ENCODE peak calls at places on chromosomes 1 and 21, in seven cellular contexts. P is brain microvascular endothelial cell, I is astrocyte of the spinal cord, H is BJ, Q is Calu3, S is bronchial epithelial cell, R is ovary. W is an unnamed sample.

GRCh38 chr1:16420719-16421118 is 16.5 kb downstream of the SPATA21 start:
- DNase-seq in P (no peak), R (no peak), S (no peak), H (no peak), I (no peak), Q (no peak), W (no peak)

GRCh38 chr1:83704350-83704749 is 294.6 kb downstream of the TTLL7 start:
- DNase-seq in S (no peak), P (no peak), H (no peak), I (no peak), R (no peak), Q (no peak), W (no peak)

GRCh38 chr21:41953249-41953830 is 478 bp downstream of the C2CD2 start:
- DNase-seq in H (no peak), Q (peak), R (peak), P (no peak), S (no peak), I (no peak), W (peak)

GRCh38 chr1:203557390-203557789 is 63.4 kb downstream of the OPTC start:
- DNase-seq in I (no peak), H (peak), R (peak), P (peak), Q (no peak), S (peak), W (no peak)

GRCh38 chr1:65489481-65489880 is 69.0 kb downstream of the LEPR start:
- DNase-seq in I (no peak), P (no peak), R (no peak), Q (no peak), S (no peak), H (no peak), W (no peak)

GRCh38 chr1:201826830-201827229 is 2.1 kb upstream of the IPO9 start:
- DNase-seq in Q (no peak), P (peak), I (peak), S (peak), H (no peak), R (no peak), W (peak)

GRCh38 chr1:84246228-84246627 is 55.3 kb upstream of the SAMD13 start:
- DNase-seq in P (no peak), Q (no peak), H (no peak), S (no peak), R (no peak), I (no peak), W (no peak)

GRCh38 chr1:18972531-18972930 is 16.1 kb upstream of the IFFO2 start:
- DNase-seq in P (no peak), Q (peak), S (no peak), R (no peak), I (peak), H (no peak), W (no peak)

GRCh38 chr21:22791986-22792560 is 1793.9 kb downstream of the NCAM2 start:
- DNase-seq in R (no peak), P (peak), I (peak), H (no peak), S (peak), Q (peak), W (peak)

GRCh38 chr1:235341334-235341733 is 13.0 kb downstream of the GGPS1 start:
- DNase-seq in Q (no peak), H (no peak), R (no peak), S (no peak), P (no peak), I (no peak), W (no peak)

GRCh38 chr1:197908695-197909336 is 6.4 kb downstream of the C1orf53 start:
- DNase-seq in R (no peak), Q (no peak), S (no peak), H (no peak), I (no peak), P (no peak), W (peak)

GRCh38 chr1:76866566-76866965 is 714 bp upstream of the ST6GALNAC5 start:
- DNase-seq in R (no peak), I (no peak), H (no peak), P (no peak), S (no peak), Q (no peak), W (no peak)

GRCh38 chr1:227799756-227800155 is 15.7 kb upstream of the PRSS38 start:
- DNase-seq in R (no peak), P (no peak), Q (no peak), I (no peak), S (no peak), H (no peak), W (no peak)

GRCh38 chr21:42522771-42523170 is 9.1 kb downstream of the SLC37A1 start:
- DNase-seq in Q (no peak), S (no peak), H (no peak), R (no peak), P (no peak), I (no peak), W (no peak)

GRCh38 chr1:1063945-1064831 is 9.9 kb downstream of the RNF223 start:
- DNase-seq in R (no peak), S (peak), H (no peak), Q (peak), I (peak), P (peak), W (peak)

GRCh38 chr21:40143822-40144525 is 276.7 kb downstream of the PCP4 start:
- DNase-seq in R (no peak), H (no peak), Q (peak), I (peak), P (peak), S (peak), W (peak)

GRCh38 chr1:234606731-234607090 is 3.3 kb downstream of the IRF2BP2 start:
- DNase-seq in H (no peak), S (no peak), Q (no peak), P (no peak), I (no peak), R (no peak), W (no peak)

GRCh38 chr1:66607458-66607857 is 73.5 kb downstream of the SGIP1 start:
- DNase-seq in Q (no peak), H (no peak), R (no peak), I (no peak), S (no peak), P (no peak), W (no peak)

GRCh38 chr1:47696911-47697441 is 259.1 kb downstream of the FOXD2 start:
- DNase-seq in Q (peak), P (no peak), I (no peak), S (no peak), H (no peak), R (no peak), W (no peak)

GRCh38 chr1:87151500-87152421 is 176.9 kb upstream of the LMO4 start:
- DNase-seq in P (peak), I (peak), H (no peak), Q (peak), S (peak), R (peak), W (peak)

GRCh38 chr1:246166841-246167240 is 340.2 kb downstream of the SMYD3 start:
- DNase-seq in R (no peak), Q (no peak), I (no peak), S (peak), P (no peak), H (no peak), W (no peak)

GRCh38 chr1:154403300-154403943 is 1.7 kb upstream of the IL6R start:
- DNase-seq in P (no peak), Q (no peak), R (no peak), I (no peak), H (no peak), S (no peak), W (no peak)

GRCh38 chr1:205915354-205915990 is 27.8 kb downstream of the SLC26A9 start:
- DNase-seq in H (no peak), Q (no peak), R (no peak), S (no peak), P (no peak), I (no peak), W (no peak)

GRCh38 chr1:199684686-199685273 is 342.7 kb upstream of the NR5A2 start:
- DNase-seq in S (peak), Q (peak), H (peak), P (peak), I (peak), R (no peak), W (peak)

GRCh38 chr1:221834698-221835538 is 93.0 kb upstream of the DUSP10 start:
- DNase-seq in S (peak), H (no peak), P (no peak), R (no peak), Q (no peak), I (no peak), W (no peak)

GRCh38 chr1:204299828-204300365 is 59.8 kb downstream of the PLEKHA6 start:
- DNase-seq in H (no peak), P (no peak), S (no peak), Q (no peak), R (no peak), I (no peak), W (no peak)

GRCh38 chr1:12088607-12089006 is 25.5 kb downstream of the TNFRSF8 start:
- DNase-seq in I (no peak), Q (no peak), R (no peak), P (no peak), H (no peak), S (no peak), W (no peak)

GRCh38 chr1:109368464-109368863 is 29.3 kb downstream of the SORT1 start:
- DNase-seq in H (no peak), R (no peak), Q (no peak), I (no peak), S (no peak), P (no peak), W (no peak)

GRCh38 chr1:109361649-109362048 is 36.1 kb downstream of the SORT1 start:
- DNase-seq in Q (no peak), R (no peak), H (no peak), S (peak), P (no peak), I (peak), W (no peak)

GRCh38 chr1:109361114-109361513 is 36.6 kb downstream of the SORT1 start:
- DNase-seq in H (no peak), S (no peak), I (no peak), Q (no peak), R (no peak), P (no peak), W (no peak)

GRCh38 chr1:109369167-109369746 is 28.5 kb downstream of the SORT1 start:
- DNase-seq in S (no peak), I (peak), R (no peak), H (no peak), Q (no peak), P (peak), W (no peak)

DNA sequence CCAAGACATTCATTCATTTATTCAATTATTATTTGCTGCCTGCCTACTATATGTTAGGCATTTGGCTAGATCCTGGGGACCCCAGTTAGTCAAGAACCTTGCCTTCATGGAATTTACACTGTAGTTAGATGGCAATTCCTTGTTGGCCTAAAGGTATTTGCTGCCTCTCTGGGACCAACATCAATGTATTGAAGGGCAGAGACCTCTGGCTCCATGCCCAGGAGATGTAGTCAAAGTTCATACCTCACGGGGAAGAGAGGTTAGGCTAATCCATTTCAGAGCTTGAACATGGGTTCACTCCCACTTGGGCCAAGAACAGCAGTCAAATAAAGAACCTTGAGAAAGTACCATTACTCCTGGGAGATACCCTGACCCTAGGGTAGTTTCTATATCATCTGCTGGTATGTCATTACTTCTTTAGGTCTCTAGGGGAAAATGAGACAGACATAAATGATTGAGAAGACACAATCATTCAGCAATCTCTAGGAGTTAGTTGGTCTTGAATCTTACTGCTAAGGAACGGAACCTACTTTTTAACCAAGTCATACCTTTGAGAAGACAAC is 32.0 kb downstream of the SORT1 start:
- DNase-seq in R (no peak), P (no peak), I (no peak), S (no peak), H (no peak), Q (no peak), W (no peak)
- TF ChIP-seq CTCF in R (no peak), P (no peak), I (no peak), S (no peak), H (no peak), Q (no peak), W (no peak)

DNA sequence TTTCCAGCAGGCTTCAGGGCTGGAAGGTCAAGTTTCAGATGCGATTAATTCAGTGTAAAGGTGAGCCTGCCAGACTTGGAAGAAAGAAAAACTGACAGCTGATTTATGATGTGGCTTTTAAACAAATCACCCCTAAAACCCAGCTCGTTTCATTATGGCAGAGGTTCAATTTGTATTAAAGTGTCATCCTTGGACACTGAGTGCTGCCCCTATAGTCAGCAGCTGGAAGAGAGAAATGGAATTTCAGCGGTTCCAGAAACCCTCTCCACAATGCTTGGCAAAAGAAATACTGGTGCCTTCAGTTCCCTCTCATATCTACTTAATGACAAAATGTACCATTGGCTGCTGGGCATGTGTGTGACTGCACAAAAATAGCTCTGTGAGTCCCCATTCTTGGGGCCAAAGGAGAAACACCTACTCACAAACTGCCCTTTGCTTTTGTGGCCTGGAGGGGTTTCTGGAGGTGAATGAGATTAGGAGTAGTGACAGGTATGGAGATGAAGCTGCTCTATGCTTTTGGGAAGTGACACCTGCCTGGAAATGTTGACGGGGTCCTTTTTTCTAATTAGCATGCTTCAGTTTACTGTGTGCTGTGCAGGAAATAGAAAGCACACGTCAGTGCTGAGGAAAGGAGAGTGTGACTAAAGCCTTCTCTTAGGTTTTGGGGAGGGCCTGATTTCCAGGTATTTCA is 95.1 kb upstream of the TSPAN2 start:
- DNase-seq in S (no peak), P (no peak), I (no peak), H (no peak), Q (no peak), R (no peak), W (no peak)
- TF ChIP-seq CTCF in S (no peak), P (peak), I (no peak), H (peak), Q (no peak), R (no peak), W (no peak)

GRCh38 chr21:45445369-45445768 is 40.4 kb downstream of the COL18A1 start:
- DNase-seq in R (peak), H (no peak), Q (no peak), P (no peak), I (no peak), S (no peak), W (no peak)

GRCh38 chr21:45444385-45444784 is 39.4 kb downstream of the COL18A1 start:
- DNase-seq in P (no peak), H (no peak), R (peak), S (no peak), Q (no peak), I (no peak), W (no peak)

GRCh38 chr21:45441431-45442255 is 36.7 kb downstream of the COL18A1 start:
- DNase-seq in R (peak), H (no peak), P (no peak), Q (no peak), S (no peak), I (no peak), W (no peak)

GRCh38 chr21:45442276-45442675 is 37.3 kb downstream of the COL18A1 start:
- DNase-seq in Q (no peak), S (no peak), P (no peak), R (peak), H (no peak), I (no peak), W (no peak)

DNA sequence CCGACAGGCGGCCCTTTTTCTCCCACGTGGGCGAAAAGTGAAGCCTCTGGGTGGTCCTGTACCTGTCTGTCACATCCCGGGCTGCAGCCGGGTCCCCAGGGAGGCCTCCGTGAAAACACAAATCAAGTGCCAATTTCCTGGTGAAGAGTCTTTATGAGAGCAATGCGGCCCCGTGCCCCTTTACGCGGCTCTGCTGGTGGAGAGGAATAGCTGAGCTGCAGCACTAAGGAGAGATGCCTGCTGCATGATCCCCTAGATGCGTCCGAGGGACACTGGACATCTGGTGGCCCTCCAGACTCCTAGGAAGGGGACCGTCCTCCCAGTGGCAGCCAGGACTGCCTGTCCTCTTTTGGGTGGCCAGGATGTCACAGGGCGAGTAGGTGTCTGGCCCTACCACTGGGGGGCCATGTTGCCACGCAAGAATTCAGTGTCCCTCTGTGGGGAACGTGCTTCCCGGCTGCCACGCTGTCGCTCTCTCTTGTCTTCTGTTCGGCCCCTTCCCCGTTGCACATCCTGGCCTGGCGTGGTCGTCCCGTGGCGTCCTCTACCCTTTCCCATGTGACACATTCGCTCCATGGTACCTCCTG is 38.7 kb downstream of the COL18A1 start:
- DNase-seq in S (no peak), R (peak), I (no peak), P (no peak), H (no peak), Q (no peak), W (no peak)
- TF ChIP-seq CTCF in S (peak), R (no peak), I (peak), P (peak), H (peak), Q (no peak), W (no peak)

GRCh38 chr1:97050501-97050900 is 328.9 kb downstream of the PTBP2 start:
- DNase-seq in P (peak), R (no peak), I (peak), H (no peak), Q (peak), S (peak), W (no peak)
- TF ChIP-seq CTCF in P (peak), R (no peak), I (peak), H (peak), Q (peak), S (no peak), W (no peak)

DNA sequence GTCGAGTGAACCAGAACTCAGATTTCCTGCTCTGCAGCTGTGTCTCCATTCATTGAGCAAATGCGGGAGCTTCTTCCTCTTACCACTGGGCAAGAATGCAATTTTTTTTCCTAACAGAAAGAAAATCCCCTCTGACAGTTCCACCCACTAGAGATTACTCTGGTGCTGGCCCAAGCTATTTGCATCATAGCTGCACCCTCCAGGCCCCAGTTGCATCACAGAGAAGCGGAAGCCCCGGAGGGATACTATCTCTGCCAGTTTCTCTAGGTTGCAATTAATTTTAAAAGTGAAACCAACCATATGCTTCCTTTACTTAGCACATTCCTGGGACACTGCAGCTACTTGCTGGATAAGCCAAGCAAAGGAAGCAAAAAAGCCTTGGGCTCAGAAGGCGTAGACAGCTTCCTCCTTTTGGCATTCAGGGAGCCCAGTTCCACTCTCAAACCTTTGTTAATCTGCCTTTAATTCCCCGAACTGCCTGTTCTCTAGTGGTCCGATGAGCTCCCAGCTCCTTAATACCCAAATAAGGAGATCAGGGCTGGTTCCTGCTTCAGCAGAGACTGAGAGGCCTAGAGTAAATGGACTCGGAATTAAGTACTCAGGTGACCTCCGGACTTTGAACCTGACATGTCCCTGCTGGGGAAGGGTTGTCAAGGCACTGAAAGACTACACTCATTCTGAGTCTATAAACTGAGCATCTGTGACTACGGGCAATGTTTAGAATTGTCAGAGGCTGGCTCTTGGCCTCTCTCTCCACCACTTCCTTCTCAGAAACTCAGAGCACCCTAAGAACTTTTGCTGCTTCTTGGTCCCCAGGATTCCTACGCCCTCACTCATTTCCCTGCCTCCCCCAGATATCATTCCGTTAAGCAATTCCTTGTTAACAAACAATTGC is 72.5 kb upstream of the TNFSF18 start:
- DNase-seq in R (peak), P (peak), I (peak), Q (peak), H (peak), S (peak), W (no peak)
- TF ChIP-seq CTCF in R (no peak), P (no peak), I (no peak), Q (no peak), H (no peak), S (no peak), W (no peak)

GRCh38 chr1:231584117-231584516 is 42.5 kb upstream of the DISC1 start:
- DNase-seq in I (peak), P (peak), Q (peak), H (no peak), S (peak), R (no peak), W (no peak)
- TF ChIP-seq CTCF in I (peak), P (peak), Q (peak), H (no peak), S (peak), R (no peak), W (no peak)

DNA sequence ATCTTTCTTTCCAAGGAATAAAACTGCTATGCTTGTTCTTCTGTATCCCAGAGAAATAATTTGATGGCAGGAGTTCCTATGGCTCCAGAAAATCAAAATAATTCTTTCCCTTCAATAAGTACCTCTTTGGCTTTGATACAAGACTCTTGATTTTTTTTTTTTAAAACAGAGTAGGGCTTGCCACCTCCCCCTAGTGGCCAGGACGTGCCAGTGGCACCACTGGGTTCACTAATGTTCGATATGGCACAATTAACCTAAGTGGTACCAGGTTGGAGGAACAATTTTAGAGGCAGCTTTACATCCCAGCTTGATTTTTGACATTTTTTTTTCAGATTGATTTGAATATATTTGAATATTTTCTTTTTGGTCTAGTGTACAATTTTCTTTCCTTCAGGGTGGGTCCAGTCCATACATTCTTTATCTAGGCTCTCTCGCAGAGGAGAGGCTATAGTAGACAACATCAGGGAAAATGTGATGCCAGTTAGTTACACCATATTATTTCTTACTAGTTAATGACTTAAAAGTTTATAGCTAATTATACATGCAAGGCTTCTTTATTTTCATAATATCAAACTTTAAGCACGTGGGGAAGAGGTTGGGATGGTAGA is 330.9 kb downstream of the S1PR1 start:
- DNase-seq in Q (peak), S (peak), P (peak), I (peak), R (no peak), H (no peak), W (peak)
- TF ChIP-seq CTCF in Q (peak), S (peak), P (peak), I (peak), R (no peak), H (peak), W (peak)

GRCh38 chr1:54519709-54520108 is 28.3 kb upstream of the ACOT11 start:
- DNase-seq in S (no peak), R (no peak), Q (no peak), I (no peak), H (no peak), P (no peak), W (no peak)
- TF ChIP-seq CTCF in S (peak), R (no peak), Q (no peak), I (peak), H (peak), P (no peak), W (no peak)